ENCODE peak calls at places on chromosome 11, in ten cellular contexts. W, I, Q, O, D, F, R, A, E and V are unnamed samples.

GRCh38 chr11:102012946-102013345 is 34.3 kb upstream of the CFAP300 start:
- DNase-seq in F (no peak), D (no peak), W (no peak), E (peak; percentile 6), Q (no peak), A (no peak), I (no peak), O (no peak), R (no peak), V (no peak)

GRCh38 chr11:38191101-38191500 is 1593.1 kb upstream of the RAG2 start:
- DNase-seq in I (no peak), R (peak; percentile 56), Q (no peak), E (no peak), F (no peak), A (no peak), W (no peak), D (no peak), O (no peak), V (no peak)

GRCh38 chr11:120079750-120080610 is 57.9 kb downstream of the TRIM29 start:
- DNase-seq in W (no peak), D (no peak), A (peak; percentile 38), O (no peak), R (no peak), I (no peak), F (no peak), Q (no peak), E (no peak), V (no peak)

GRCh38 chr11:95641506-95641905 is 148.1 kb downstream of the FAM76B start:
- DNase-seq in D (no peak), Q (peak; percentile 36), O (peak; percentile 55), F (no peak), R (no peak), A (no peak), W (peak; percentile 14), E (no peak), I (peak; percentile 37), V (peak; percentile 2)

GRCh38 chr11:36454991-36455611 is 55.0 kb downstream of the TRAF6 start:
- DNase-seq in E (peak; percentile 50), I (no peak), F (no peak), R (peak; percentile 88), Q (no peak), A (peak; percentile 23), O (no peak), W (no peak), D (no peak), V (peak; percentile 36)

GRCh38 chr11:62726156-62727006 is 876 bp downstream of the HNRNPUL2 start:
- DNase-seq in W (peak; percentile 30), F (peak; percentile 73), R (no peak), A (no peak), I (no peak), D (no peak), O (no peak), E (no peak), Q (peak; percentile 50), V (no peak)

GRCh38 chr11:37972691-37973090 is 1374.7 kb upstream of the RAG2 start:
- DNase-seq in R (no peak), E (peak; percentile 20), O (no peak), D (no peak), A (no peak), Q (no peak), I (no peak), W (no peak), F (no peak), V (peak; percentile 73)

GRCh38 chr11:64802370-64803162 is 448 bp downstream of the MAP4K2 start:
- DNase-seq in D (no peak), R (no peak), A (no peak), O (no peak), E (no peak), Q (no peak), W (no peak), F (peak; percentile 69), I (no peak), V (no peak)

DNA sequence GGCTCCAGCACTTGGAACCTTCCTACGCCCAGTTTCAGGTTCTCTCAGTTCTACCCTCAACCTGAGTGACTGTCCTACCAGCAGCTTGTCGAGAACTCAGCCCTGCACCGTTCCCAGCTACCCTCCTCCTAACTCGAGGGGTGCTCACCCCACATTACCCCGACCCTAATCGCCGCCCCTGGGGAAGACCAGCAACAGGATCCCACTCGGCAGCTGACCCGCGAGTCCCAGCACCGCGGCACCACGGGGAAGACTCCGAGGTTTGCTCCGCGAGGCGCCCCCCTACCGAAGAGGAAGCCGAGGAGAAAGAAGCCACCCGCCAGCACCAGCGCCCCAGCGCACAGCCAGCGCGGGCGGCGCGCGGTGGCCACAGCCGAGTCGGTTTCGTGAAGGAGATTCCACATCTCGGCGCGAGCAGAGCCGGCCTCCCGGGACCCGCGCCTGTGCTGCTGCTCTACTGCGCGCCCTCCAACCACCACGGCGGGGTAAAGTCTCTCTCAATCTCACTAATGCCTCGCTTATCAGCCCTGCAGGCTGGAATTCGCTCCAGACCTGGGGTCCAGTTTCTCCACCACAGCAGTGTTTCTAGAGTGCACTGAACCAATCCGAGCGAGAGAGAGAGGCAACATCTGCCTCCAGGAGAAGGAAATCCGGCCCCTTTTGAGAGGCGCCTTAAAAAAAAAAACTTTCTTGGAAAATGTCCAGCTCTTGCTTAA is at the start of gene FOLH1:
- DNase-seq in O (peak; percentile 51), W (peak; percentile 28), F (peak; percentile 63), I (peak; percentile 6), Q (peak; percentile 66), A (peak; percentile 24), E (no peak), R (peak; percentile 87), D (no peak), V (peak; percentile 18)
- H3K4me3 ChIP-seq in O (peak within 1 kb of the TSS; percentile 56), W (peak within 1 kb of the TSS; percentile 58), F (no peak within 1 kb of the TSS), I (peak within 1 kb of the TSS; percentile 55), Q (peak within 1 kb of the TSS; percentile 65), A (peak within 1 kb of the TSS; percentile 44), E (no peak within 1 kb of the TSS), R (peak within 1 kb of the TSS; percentile 56), D (no peak within 1 kb of the TSS), V (peak within 1 kb of the TSS; percentile 13)

DNA sequence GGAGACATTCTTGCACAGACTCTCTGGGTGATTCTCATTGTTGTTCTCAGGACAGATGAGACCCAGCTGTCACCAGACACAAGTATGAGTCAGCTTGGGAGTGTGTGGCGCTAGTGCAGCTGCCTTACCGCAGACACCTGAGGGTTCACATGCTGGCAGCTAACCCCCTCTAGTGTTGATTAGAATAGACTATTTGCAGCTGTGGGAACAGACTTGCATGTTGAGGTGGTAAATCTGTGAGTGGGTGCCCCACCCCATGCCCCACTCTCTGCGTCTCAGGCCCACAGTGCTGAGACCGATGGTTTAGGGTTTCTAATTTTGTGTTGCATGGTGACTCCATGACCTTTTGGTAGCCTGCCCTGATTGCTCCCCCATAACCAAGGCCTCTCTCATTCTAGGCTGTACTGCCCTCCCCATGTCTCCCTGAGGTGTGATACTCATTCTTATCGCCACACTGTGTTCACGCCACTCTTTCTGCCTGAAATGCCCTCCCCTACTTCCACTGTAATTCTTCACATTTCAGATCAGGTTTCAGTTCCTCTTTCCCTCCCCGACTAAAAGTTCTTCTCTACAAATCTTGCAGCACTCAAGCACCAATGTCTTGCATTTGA is 73.7 kb upstream of the KIRREL3 start:
- DNase-seq in O (no peak), R (peak; percentile 49), A (no peak), D (peak; percentile 72), W (no peak), F (no peak), I (no peak), E (peak; percentile 75), Q (peak; percentile 58), V (peak; percentile 60)
- TF ChIP-seq CTCF in O (no peak), R (peak; percentile 46), A (no peak), D (peak; percentile 56), W (no peak), F (no peak), I (no peak), E (no peak), Q (peak; percentile 52), V (peak; percentile 24)

GRCh38 chr11:128343134-128343514 is 244.2 kb downstream of the ETS1 start:
- DNase-seq in D (no peak), R (no peak), W (no peak), Q (no peak), I (no peak), E (no peak), O (no peak), F (no peak), A (no peak), V (no peak)

GRCh38 chr11:128342511-128343133 is 244.7 kb downstream of the ETS1 start:
- DNase-seq in R (no peak), W (peak; percentile 53), D (peak; percentile 86), O (peak; percentile 72), E (peak; percentile 81), A (peak; percentile 30), I (no peak), F (peak; percentile 72), Q (peak; percentile 28), V (peak; percentile 97)

GRCh38 chr11:128339721-128340271 is 247.6 kb downstream of the ETS1 start:
- DNase-seq in E (no peak), R (no peak), Q (no peak), F (no peak), W (no peak), O (no peak), A (no peak), I (no peak), D (no peak), V (no peak)

GRCh38 chr11:128341767-128342318 is 245.5 kb downstream of the ETS1 start:
- DNase-seq in I (no peak), D (no peak), E (no peak), R (no peak), W (no peak), A (no peak), O (no peak), Q (no peak), F (no peak), V (no peak)

DNA sequence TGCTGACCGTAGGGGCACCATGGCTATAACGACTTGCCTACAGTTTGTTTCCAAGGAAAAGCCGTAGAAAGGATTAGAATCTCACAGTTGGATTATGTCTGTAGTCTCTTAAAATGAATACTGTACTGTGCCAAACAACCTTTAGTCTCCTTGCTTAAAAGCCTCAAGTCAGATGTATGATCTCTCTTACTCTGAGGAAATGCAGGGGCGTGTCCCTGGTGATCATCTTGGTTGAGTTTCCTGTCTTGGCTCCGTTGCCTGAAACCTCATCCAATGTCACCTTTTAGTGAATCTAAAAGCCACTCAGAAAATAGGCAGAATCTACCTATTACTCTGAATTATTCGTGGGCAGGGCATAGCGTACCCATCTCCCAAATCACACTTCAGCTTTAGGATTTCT is 246.1 kb downstream of the ETS1 start:
- DNase-seq in E (no peak), O (no peak), I (no peak), R (no peak), D (no peak), A (no peak), F (no peak), Q (no peak), W (no peak), V (peak; percentile 36)
- H3K4me3 ChIP-seq in E (no peak overlapping the region), O (no peak overlapping the region), I (no peak overlapping the region), R (no peak overlapping the region), D (no peak overlapping the region), A (no peak overlapping the region), F (no peak overlapping the region), Q (no peak overlapping the region), W (no peak overlapping the region), V (no peak overlapping the region)

GRCh38 chr11:121889168-121889567 is 226.8 kb downstream of the BLID start:
- DNase-seq in F (no peak), I (no peak), O (no peak), Q (no peak), A (no peak), D (peak; percentile 41), R (no peak), W (peak; percentile 23), E (peak; percentile 39), V (no peak)

GRCh38 chr11:121886956-121887355 is 229.1 kb downstream of the BLID start:
- DNase-seq in I (no peak), A (no peak), E (no peak), O (no peak), R (no peak), W (no peak), F (no peak), Q (no peak), D (no peak), V (no peak)

GRCh38 chr11:121887564-121887963 is 228.5 kb downstream of the BLID start:
- DNase-seq in F (no peak), D (no peak), W (no peak), Q (no peak), R (no peak), O (no peak), I (no peak), A (no peak), E (no peak), V (no peak)

GRCh38 chr11:121884601-121885000 is 231.4 kb downstream of the BLID start:
- DNase-seq in E (no peak), W (no peak), D (no peak), O (no peak), A (no peak), F (no peak), I (no peak), Q (no peak), R (no peak), V (no peak)

GRCh38 chr11:121886005-121886739 is 229.8 kb downstream of the BLID start:
- DNase-seq in R (peak; percentile 11), Q (no peak), E (no peak), W (peak; percentile 52), F (peak; percentile 84), I (peak; percentile 61), A (peak; percentile 43), O (no peak), D (no peak), V (peak; percentile 36)
- TF ChIP-seq CTCF in R (no peak), Q (no peak), E (no peak), W (no peak), F (no peak), I (no peak), A (no peak), O (no peak), D (no peak), V (no peak)